ENCODE peak calls at places on chromosomes 12 and 14, in five cellular contexts. H is HepG2, Z is GM12878, P is A549, J is WTC11. M is an unnamed sample.
A peak's percentile ranks its signal among the peaks of the same experiment; 100 is the strongest.

GRCh38 chr12:101697930-101698781 is 716 bp downstream of the CHPT1 start:
- DNase-seq in J (no peak), Z (no peak), P (peak; percentile 46), H (peak; percentile 22), M (peak; percentile 52)

GRCh38 chr12:102388469-102388868 is 91.9 kb downstream of the IGF1 start:
- DNase-seq in Z (no peak), H (peak; percentile 54), P (no peak), J (no peak), M (no peak)

GRCh38 chr12:78392918-78393317 is 471.7 kb upstream of the SYT1 start:
- DNase-seq in Z (no peak), H (no peak), P (peak; percentile 32), J (no peak), M (no peak)

GRCh38 chr14:99518441-99519346 is 37.5 kb downstream of the CCNK start:
- DNase-seq in P (peak; percentile 70), Z (no peak), H (peak; percentile 40), J (peak; percentile 88), M (peak; percentile 76)

GRCh38 chr14:99560403-99560802 is 43.6 kb downstream of the CCDC85C start:
- DNase-seq in H (no peak), Z (no peak), P (no peak), J (no peak), M (no peak)

GRCh38 chr14:23068792-23069412 is 11.6 kb upstream of the CDH24 start:
- DNase-seq in H (peak; percentile 98), P (peak; percentile 94), J (peak; percentile 86), Z (peak; percentile 67), M (peak; percentile 76)

GRCh38 chr14:99649219-99649618 is 4.3 kb downstream of the HHIPL1 start:
- DNase-seq in Z (no peak), P (no peak), J (no peak), H (no peak), M (no peak)

GRCh38 chr14:95527392-95528002 is 7.4 kb upstream of the GLRX5 start:
- DNase-seq in J (no peak), H (peak; percentile 36), P (peak; percentile 44), Z (no peak), M (no peak)

GRCh38 chr12:77841467-77842054 is 10.9 kb downstream of the NAV3 start:
- DNase-seq in P (no peak), J (no peak), Z (no peak), H (no peak), M (no peak)

GRCh38 chr14:102055181-102055901 is 31.5 kb downstream of the HSP90AA1 start:
- DNase-seq in Z (no peak), P (no peak), J (peak; percentile 57), H (peak; percentile 18), M (no peak)

GRCh38 chr14:96126339-96126770 is 78.3 kb upstream of the BDKRB2 start:
- DNase-seq in J (no peak), P (no peak), H (no peak), Z (peak; percentile 16), M (no peak)

GRCh38 chr12:64530566-64530965 is 78.6 kb downstream of the TBK1 start:
- DNase-seq in H (no peak), P (no peak), Z (no peak), J (no peak), M (no peak)

GRCh38 chr12:115451785-115452736 is 768.1 kb upstream of the TBX3 start:
- DNase-seq in J (peak; percentile 64), Z (no peak), P (no peak), H (peak; percentile 66), M (peak; percentile 49)

GRCh38 chr12:57237653-57237951 is 8.1 kb downstream of the SHMT2 start:
- DNase-seq in Z (no peak), H (no peak), J (no peak), P (no peak), M (no peak)

GRCh38 chr14:50569714-50570274 is 9.8 kb downstream of the ATL1 start:
- DNase-seq in H (no peak), P (no peak), Z (no peak), J (no peak), M (no peak)

GRCh38 chr14:89418452-89418851 is 1.4 kb upstream of the FOXN3 start:
- DNase-seq in Z (no peak), P (no peak), H (no peak), J (no peak), M (no peak)

GRCh38 chr12:31742891-31743290 is 14.1 kb upstream of the AMN1 start:
- DNase-seq in P (no peak), H (no peak), Z (no peak), J (no peak), M (no peak)

GRCh38 chr12:22361785-22362184 is 27.3 kb upstream of the ST8SIA1 start:
- DNase-seq in P (no peak), J (peak; percentile 50), H (no peak), Z (no peak), M (no peak)

GRCh38 chr12:93786669-93787397 is 109.7 kb downstream of the CRADD start:
- DNase-seq in J (no peak), P (no peak), H (no peak), Z (no peak), M (no peak)

GRCh38 chr12:119204137-119204536 is 25.4 kb downstream of the HSPB8 start:
- DNase-seq in H (no peak), P (no peak), Z (no peak), J (no peak), M (no peak)

GRCh38 chr12:118742426-118742825 is 238.9 kb upstream of the SRRM4 start:
- DNase-seq in H (no peak), P (no peak), J (no peak), Z (no peak), M (no peak)

GRCh38 chr12:109727039-109727723 is 13.6 kb downstream of the FAM222A start:
- DNase-seq in J (no peak), H (peak; percentile 89), P (no peak), Z (no peak), M (no peak)

GRCh38 chr12:105561981-105562726 is 231.7 kb downstream of the C12orf75 start:
- DNase-seq in P (peak; percentile 89), J (no peak), H (no peak), Z (no peak), M (no peak)

GRCh38 chr12:81095470-81096232 is 17.8 kb downstream of the ACSS3 start:
- DNase-seq in H (no peak), P (no peak), J (no peak), Z (no peak), M (no peak)

GRCh38 chr12:64611430-64612286 is 1.4 kb downstream of the RASSF3 start:
- DNase-seq in H (no peak), P (no peak), J (peak; percentile 13), Z (no peak), M (peak; percentile 61)

GRCh38 chr12:113860059-113860820 is 105.9 kb downstream of the RBM19 start:
- DNase-seq in P (no peak), H (no peak), Z (no peak), J (peak; percentile 54), M (no peak)

GRCh38 chr12:113857371-113857770 is 108.8 kb downstream of the RBM19 start:
- DNase-seq in P (no peak), Z (no peak), J (no peak), H (no peak), M (no peak)

GRCh38 chr12:113860950-113861349 is 105.2 kb downstream of the RBM19 start:
- DNase-seq in H (no peak), J (no peak), Z (no peak), P (peak; percentile 71), M (no peak)

GRCh38 chr12:113861708-113862312 is 104.3 kb downstream of the RBM19 start:
- DNase-seq in Z (no peak), H (no peak), P (no peak), J (peak; percentile 36), M (no peak)

GRCh38 chr12:113858828-113859386 is 107.2 kb downstream of the RBM19 start:
- DNase-seq in J (no peak), P (no peak), H (no peak), Z (no peak), M (no peak)
- TF ChIP-seq ESRRA in J (no peak), P (no peak), H (no peak), Z (no peak), M (no peak)

GRCh38 chr12:6469092-6469491 is 1.4 kb downstream of the VAMP1 start:
- DNase-seq in J (peak; percentile 0), P (no peak), Z (no peak), H (no peak), M (no peak)

GRCh38 chr12:6470375-6471163 is at the start of gene VAMP1:
- DNase-seq in Z (peak; percentile 92), J (peak; percentile 99), H (peak; percentile 97), P (peak; percentile 98), M (peak; percentile 93)

GRCh38 chr12:6466184-6466573 is 4.3 kb downstream of the VAMP1 start:
- DNase-seq in Z (no peak), J (no peak), P (no peak), H (no peak), M (no peak)

GRCh38 chr12:6469609-6470374 is 685 bp downstream of the VAMP1 start:
- DNase-seq in P (no peak), H (no peak), Z (no peak), J (no peak), M (no peak)

GRCh38 chr12:6468283-6468575 is 2.2 kb downstream of the VAMP1 start:
- DNase-seq in J (no peak), Z (no peak), P (no peak), H (peak; percentile 43), M (no peak)
- TF ChIP-seq ESRRA in J (no peak), Z (no peak), P (no peak), H (no peak), M (no peak)

GRCh38 chr12:98470469-98471082 is 44.8 kb upstream of the TMPO start:
- DNase-seq in P (no peak), J (no peak), Z (no peak), H (no peak), M (no peak)
- TF ChIP-seq ESRRA in P (no peak), J (no peak), Z (no peak), H (no peak), M (no peak)

GRCh38 chr14:101040538-101041442 is 137.3 kb upstream of the RTL1 start:
- DNase-seq in Z (no peak), J (no peak), P (no peak), H (peak; percentile 86), M (no peak)

GRCh38 chr14:101035466-101036225 is 132.1 kb upstream of the RTL1 start:
- DNase-seq in Z (no peak), P (no peak), J (no peak), H (no peak), M (no peak)

GRCh38 chr14:101039031-101039754 is 135.7 kb upstream of the RTL1 start:
- DNase-seq in J (no peak), H (no peak), Z (no peak), P (no peak), M (no peak)

GRCh38 chr14:101037021-101037817 is 133.7 kb upstream of the RTL1 start:
- DNase-seq in P (no peak), J (no peak), Z (no peak), H (no peak), M (no peak)

DNA sequence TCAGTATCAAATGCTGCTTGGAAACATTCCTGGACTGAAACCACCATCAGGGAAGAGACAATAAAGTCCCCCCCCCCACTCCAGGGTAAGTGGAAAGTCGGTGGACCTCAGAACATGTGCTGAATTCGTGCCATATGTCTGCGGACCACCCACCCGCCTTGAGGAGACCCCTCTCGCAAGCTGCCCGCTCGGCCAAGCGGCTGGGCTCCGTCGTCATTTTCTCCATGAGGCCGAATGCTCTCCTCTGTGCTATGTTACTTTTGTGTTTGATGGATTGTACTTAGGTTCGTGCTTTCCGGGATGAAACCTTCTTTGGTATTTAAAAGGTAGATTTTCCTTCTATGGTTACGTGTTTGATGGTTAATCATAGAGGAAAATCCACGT is 136.2 kb upstream of the RTL1 start:
- DNase-seq in H (no peak), Z (no peak), P (no peak), J (no peak), M (no peak)
- TF ChIP-seq ESRRA in H (no peak), Z (no peak), P (no peak), J (no peak), M (no peak)